ENCODE peak calls at places on chromosomes 11 and 22, in four cellular contexts. F is heart right ventricle, W is heart left ventricle, N is astrocyte of the spinal cord. X is an unnamed sample.

GRCh38 chr11:20213790-20214189 is 53.5 kb upstream of the DBX1 start:
- DNase-seq in F (no peak), W (no peak), N (no peak), X (no peak)

GRCh38 chr11:3165152-3165705 is at the start of gene OSBPL5:
- DNase-seq in F (peak), N (peak), W (peak), X (no peak)

GRCh38 chr11:8749202-8749601 is 66.6 kb downstream of the RPL27A start:
- DNase-seq in F (no peak), N (no peak), W (no peak), X (no peak)

GRCh38 chr11:132520199-132520598 is 1012.1 kb downstream of the OPCML start:
- DNase-seq in W (no peak), N (no peak), F (no peak), X (no peak)

GRCh38 chr11:69862797-69863543 is 43.8 kb upstream of the FGF3 start:
- DNase-seq in N (no peak), W (no peak), F (no peak), X (no peak)

GRCh38 chr22:22669093-22669492 is 24.7 kb downstream of the GGTLC2 start:
- DNase-seq in N (no peak), W (no peak), F (no peak), X (no peak)

GRCh38 chr11:108551653-108552462 is 41.7 kb downstream of the EXPH5 start:
- DNase-seq in W (no peak), N (peak), F (no peak), X (no peak)

GRCh38 chr11:134670961-134671370 is 258.9 kb upstream of the B3GAT1 start:
- DNase-seq in N (no peak), W (no peak), F (no peak), X (no peak)

GRCh38 chr22:20203142-20204099 is 52.6 kb upstream of the CCDC188 start:
- DNase-seq in N (peak), F (peak), W (no peak), X (peak)

GRCh38 chr22:49310354-49310753 is 517.3 kb downstream of the BRD1 start:
- DNase-seq in F (no peak), N (no peak), W (no peak), X (no peak)

GRCh38 chr22:26606611-26607010 is 11.2 kb downstream of the CRYBB1 start:
- DNase-seq in W (no peak), N (peak), F (no peak), X (no peak)

GRCh38 chr11:12640926-12641849 is 33.0 kb upstream of the TEAD1 start:
- DNase-seq in F (no peak), N (no peak), W (no peak), X (no peak)

GRCh38 chr11:87604350-87604749 is 566.6 kb downstream of the TMEM135 start:
- DNase-seq in W (no peak), F (no peak), N (no peak), X (no peak)

GRCh38 chr11:133952199-133953190 is 4.3 kb downstream of the IGSF9B start:
- DNase-seq in W (no peak), N (no peak), F (no peak), X (no peak)

GRCh38 chr11:57471496-57471895 is 11.2 kb downstream of the RTN4RL2 start:
- DNase-seq in W (no peak), F (no peak), N (no peak), X (no peak)

GRCh38 chr22:20244744-20245576 is 23.2 kb downstream of the RTN4R start:
- DNase-seq in F (no peak), W (no peak), N (no peak), X (no peak)

GRCh38 chr11:125929445-125930075 is 16.3 kb upstream of the VSIG10L2 start:
- DNase-seq in N (no peak), W (no peak), F (no peak), X (no peak)

GRCh38 chr22:50524664-50525103 is 714 bp downstream of the SCO2 start:
- DNase-seq in N (peak), F (no peak), W (no peak), X (no peak)

GRCh38 chr11:97687106-97687505 is 1297.3 kb downstream of the JRKL start:
- DNase-seq in N (no peak), F (no peak), W (no peak), X (no peak)

GRCh38 chr11:134632347-134633119 is 220.5 kb upstream of the B3GAT1 start:
- DNase-seq in N (no peak), F (no peak), W (no peak), X (no peak)

GRCh38 chr11:130633466-130633865 is 185.0 kb downstream of the ADAMTS15 start:
- DNase-seq in W (no peak), N (peak), F (no peak), X (no peak)

GRCh38 chr11:25961539-25961938 is 370.4 kb upstream of the ANO3 start:
- DNase-seq in F (no peak), N (no peak), W (no peak), X (no peak)

GRCh38 chr11:95264881-95265280 is 33.9 kb upstream of the SESN3 start:
- DNase-seq in F (no peak), W (no peak), N (no peak), X (no peak)

GRCh38 chr11:15565846-15566245 is 451.1 kb downstream of the INSC start:
- DNase-seq in W (no peak), N (no peak), F (peak), X (no peak)

GRCh38 chr22:17965538-17966402 is 58.6 kb downstream of the MICAL3 start:
- DNase-seq in W (no peak), N (no peak), F (no peak), X (no peak)

GRCh38 chr11:62579252-62579651 is 5.6 kb upstream of the EEF1G start:
- DNase-seq in N (no peak), F (no peak), W (no peak), X (no peak)

GRCh38 chr22:24077416-24077815 is 66.3 kb downstream of the CABIN1 start:
- DNase-seq in F (no peak), W (no peak), N (no peak), X (no peak)

GRCh38 chr22:42553475-42554361 is at the start of gene SERHL2:
- DNase-seq in N (peak), F (peak), W (peak), X (no peak)

GRCh38 chr22:50058338-50059184 is 463 bp upstream of the TTLL8 start:
- DNase-seq in F (no peak), N (no peak), W (no peak), X (no peak)

GRCh38 chr22:33873186-33873585 is 47.1 kb downstream of the LARGE1 start:
- DNase-seq in F (peak), W (no peak), N (no peak), X (no peak)

GRCh38 chr11:74398244-74399159 is at the start of gene PGM2L1:
- DNase-seq in N (peak), W (peak), F (peak), X (peak)

GRCh38 chr11:124872280-124872679 is 7.0 kb downstream of the ROBO3 start:
- DNase-seq in W (no peak), N (no peak), F (no peak), X (no peak)

GRCh38 chr22:23773247-23774113 is 831 bp downstream of the MMP11 start:
- DNase-seq in N (no peak), W (no peak), F (peak), X (no peak)

GRCh38 chr11:124825876-124826275 is 25.7 kb upstream of the MSANTD2 start:
- DNase-seq in N (no peak), F (no peak), W (no peak), X (no peak)

GRCh38 chr11:70251583-70252285 is 18.8 kb upstream of the PPFIA1 start:
- DNase-seq in F (no peak), N (no peak), W (no peak), X (no peak)

GRCh38 chr11:120142072-120142423 is 4.1 kb upstream of the TRIM29 start:
- DNase-seq in W (no peak), N (no peak), F (no peak), X (no peak)

GRCh38 chr11:27757953-27758352 is 57.7 kb upstream of the BDNF start:
- DNase-seq in F (no peak), N (peak), W (no peak), X (no peak)

GRCh38 chr11:58685973-58686720 is 45.6 kb downstream of the GLYAT start:
- DNase-seq in N (no peak), F (no peak), W (no peak), X (no peak)

GRCh38 chr11:33735426-33736147 is 636 bp downstream of the CD59 start:
- DNase-seq in W (peak), N (peak), F (peak), X (no peak)
- TF ChIP-seq CTCF in W (peak), N (peak), F (no peak), X (no peak)

GRCh38 chr11:76515494-76515893 is 70.7 kb downstream of the EMSY start:
- DNase-seq in F (no peak), W (no peak), N (no peak), X (no peak)

GRCh38 chr11:76510060-76511047 is 65.5 kb downstream of the EMSY start:
- DNase-seq in N (peak), W (no peak), F (no peak), X (no peak)

GRCh38 chr11:76513654-76514034 is 68.8 kb downstream of the EMSY start:
- DNase-seq in W (no peak), F (no peak), N (no peak), X (no peak)

DNA sequence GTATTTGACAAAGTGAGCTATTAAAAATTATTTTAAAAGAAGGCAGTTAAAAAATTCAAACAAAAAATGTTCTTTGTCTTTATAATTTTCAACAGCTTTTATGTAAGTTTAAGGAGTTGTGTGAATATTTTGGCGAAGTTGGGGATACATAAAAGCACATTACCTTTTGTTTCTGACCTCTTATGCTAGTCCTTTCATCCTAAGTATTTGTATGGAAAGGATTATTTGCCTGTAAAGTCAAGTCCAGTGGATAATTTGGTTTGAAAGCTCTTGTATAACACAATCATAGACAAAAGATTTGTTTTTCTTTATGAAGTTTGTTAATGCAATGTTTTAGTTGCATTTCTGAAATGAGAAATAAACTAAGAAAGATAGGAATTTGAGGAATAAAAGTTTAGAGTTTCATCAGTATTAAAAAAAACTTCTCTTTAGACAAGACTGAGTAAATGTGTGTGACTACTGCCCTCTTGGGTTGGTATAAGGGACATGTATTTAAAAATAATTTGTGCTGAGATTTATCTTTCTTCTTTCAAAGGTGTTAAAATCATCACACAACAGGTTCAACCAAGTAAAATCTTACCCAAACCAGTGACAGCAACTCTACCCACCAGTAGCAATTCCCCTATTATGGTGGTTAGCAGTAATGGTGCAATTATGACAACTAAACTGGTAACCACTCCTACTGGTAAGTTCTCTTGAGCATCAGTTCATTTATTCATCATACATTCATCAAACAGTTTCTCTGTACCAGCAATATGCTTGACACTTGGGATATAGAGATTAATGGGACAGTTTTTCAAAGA is 68.2 kb downstream of the EMSY start:
- DNase-seq in F (no peak), N (peak), W (no peak), X (no peak)
- TF ChIP-seq CTCF in F (peak), N (peak), W (peak), X (no peak)

GRCh38 chr11:59810911-59811259 is 307 bp upstream of the MRPL16 start:
- DNase-seq in W (no peak), F (no peak), N (no peak), X (no peak)
- TF ChIP-seq CTCF in W (no peak), F (no peak), N (no peak), X (no peak)

GRCh38 chr11:101913631-101914030 is 1.2 kb upstream of the CEP126 start:
- DNase-seq in W (no peak), F (no peak), N (no peak), X (no peak)

GRCh38 chr11:101914349-101914736 is 467 bp upstream of the CEP126 start:
- DNase-seq in F (no peak), W (no peak), N (peak), X (no peak)

GRCh38 chr11:101916422-101916821 is at the start of gene ANGPTL5:
- DNase-seq in F (no peak), W (no peak), N (no peak), X (no peak)

GRCh38 chr11:101915811-101916291 is 471 bp downstream of the ANGPTL5 start:
- DNase-seq in F (no peak), N (peak), W (no peak), X (no peak)

GRCh38 chr11:101914737-101915426 is at the start of gene CEP126:
- DNase-seq in W (peak), N (peak), F (peak), X (peak)
- TF ChIP-seq CTCF in W (peak), N (peak), F (peak), X (peak)

DNA sequence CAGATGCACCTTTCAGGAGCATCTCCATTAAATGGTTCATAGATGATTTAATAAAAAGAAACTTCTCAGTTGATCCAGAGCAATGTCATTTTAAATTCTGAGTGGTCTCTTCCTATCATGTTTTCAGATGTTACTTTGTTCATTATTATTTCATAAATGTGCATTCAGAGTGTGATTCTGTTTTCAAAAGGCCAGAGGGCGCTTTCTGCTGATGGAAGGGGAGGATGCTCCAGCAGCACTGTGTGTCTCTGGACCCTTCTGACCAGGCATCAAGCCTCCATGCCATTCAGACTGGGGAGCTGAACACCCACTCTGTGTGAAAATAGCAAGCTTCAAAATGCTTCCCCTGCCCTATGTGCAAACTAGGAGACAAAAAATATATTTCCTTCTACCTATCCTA is 23.9 kb upstream of the CRTAM start:
- DNase-seq in W (no peak), N (no peak), F (no peak), X (no peak)
- TF ChIP-seq CTCF in W (peak), N (peak), F (peak), X (no peak)

GRCh38 chr11:114774599-114775365 is 96.5 kb downstream of the NXPE2 start:
- DNase-seq in N (peak), W (no peak), F (no peak), X (no peak)
- TF ChIP-seq CTCF in N (peak), W (peak), F (peak), X (peak)

GRCh38 chr22:37953437-37954179 is at the start of the genes C22orf23 and POLR2F:
- DNase-seq in N (peak), W (peak), F (peak), X (peak)
- TF ChIP-seq CTCF in N (no peak), W (no peak), F (no peak), X (no peak)

DNA sequence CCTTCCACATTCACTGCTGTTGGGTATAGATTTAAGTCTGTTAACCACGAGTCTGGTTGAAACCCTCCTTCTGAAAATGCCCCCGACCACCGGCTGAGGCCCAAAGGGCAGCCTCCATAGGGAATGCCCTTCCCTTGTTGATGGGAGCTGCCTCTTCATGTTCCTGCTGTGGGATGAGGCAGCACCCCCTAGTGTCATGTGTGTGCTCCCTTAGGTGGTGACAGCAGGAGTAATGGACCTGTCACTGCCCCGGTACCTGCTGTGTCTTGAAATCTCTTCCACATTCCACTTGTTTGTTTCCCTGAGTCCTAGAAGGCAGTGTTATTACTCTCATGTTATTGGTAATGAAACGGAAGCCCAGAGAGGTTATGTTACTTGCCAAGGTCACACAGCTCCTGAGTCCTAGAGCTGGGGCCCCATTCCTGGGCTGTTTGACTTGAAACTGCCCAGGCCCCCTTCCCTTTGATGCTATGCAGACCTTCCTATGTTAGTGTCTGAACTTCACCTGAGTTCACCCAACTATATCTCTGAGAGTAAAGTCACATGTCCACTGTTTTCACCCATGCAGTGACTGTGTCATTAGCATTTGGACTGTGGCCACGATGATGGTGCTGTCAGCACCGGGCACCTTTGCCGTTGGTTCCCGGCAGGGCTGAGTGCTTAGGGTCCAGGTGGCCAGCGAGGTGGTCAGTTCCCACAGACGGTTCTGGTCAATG is 234.3 kb downstream of the TBC1D22A start:
- DNase-seq in F (no peak), W (no peak), N (no peak), X (no peak)
- TF ChIP-seq CTCF in F (no peak), W (no peak), N (no peak), X (peak)

X was measured in kidney epithelial cell.